ENCODE peak calls at places on chromosome X, in nine cellular contexts. V, Q, J, B, L, U, R, H and F are unnamed samples.
A peak's percentile ranks its signal among the peaks of the same experiment; 100 is the strongest.

GRCh38 chrX:154013614-154014360 is 5.9 kb downstream of the IRAK1 start:
- DNase-seq in V (peak; percentile 88), Q (peak; percentile 60), J (no peak), B (peak; percentile 67), L (peak; percentile 72), U (peak; percentile 32), R (no peak), H (peak; percentile 36), F (peak; percentile 69)

GRCh38 chrX:71846429-71846828 is 64.2 kb upstream of the NHSL2 start:
- DNase-seq in V (no peak), Q (no peak), J (no peak), B (no peak), L (no peak), U (no peak), R (no peak), H (peak; percentile 27), F (no peak)

GRCh38 chrX:76148753-76149152 is 24.1 kb upstream of the PBDC1 start:
- DNase-seq in V (no peak), Q (peak; percentile 20), J (no peak), B (no peak), L (peak; percentile 37), U (peak; percentile 21), R (peak; percentile 34), H (peak; percentile 50), F (no peak)

GRCh38 chrX:153972368-153973126 is at the start of gene TMEM187:
- DNase-seq in V (peak; percentile 95), Q (peak; percentile 91), J (no peak), B (peak; percentile 91), L (peak; percentile 83), U (peak; percentile 75), R (peak; percentile 90), H (peak; percentile 88), F (peak; percentile 74)

GRCh38 chrX:11321986-11322385 is 28.8 kb downstream of the AMELX start:
- DNase-seq in V (no peak), Q (no peak), J (no peak), B (no peak), L (no peak), U (no peak), R (no peak), H (no peak), F (no peak)

GRCh38 chrX:154309041-154309775 is 13.6 kb downstream of the TKTL1 start:
- DNase-seq in V (no peak), Q (no peak), J (no peak), B (no peak), L (no peak), U (no peak), R (no peak), H (no peak), F (no peak)

GRCh38 chrX:11193035-11193469 is 81.9 kb downstream of the HCCS start:
- DNase-seq in V (no peak), Q (no peak), J (no peak), B (no peak), L (no peak), U (no peak), R (no peak), H (peak; percentile 24), F (no peak)

GRCh38 chrX:54812306-54812705 is 4.8 kb downstream of the MAGED2 start:
- DNase-seq in V (no peak), Q (no peak), J (no peak), B (no peak), L (no peak), U (no peak), R (no peak), H (no peak), F (no peak)

GRCh38 chrX:95351089-95351488 is 1333.6 kb upstream of the DIAPH2 start:
- DNase-seq in V (no peak), Q (no peak), J (no peak), B (no peak), L (no peak), U (no peak), R (no peak), H (no peak), F (no peak)

GRCh38 chrX:95346854-95347253 is 1337.8 kb upstream of the DIAPH2 start:
- DNase-seq in V (no peak), Q (no peak), J (no peak), B (no peak), L (no peak), U (no peak), R (no peak), H (peak; percentile 3), F (no peak)
- TF ChIP-seq CTCF in V (peak; percentile 66), Q (peak; percentile 33), J (peak; percentile 42), B (peak; percentile 7), L (no peak), U (no peak), R (peak; percentile 7), H (no peak), F (peak; percentile 28)

GRCh38 chrX:131895807-131896206 is 127.3 kb upstream of the STK26 start:
- DNase-seq in V (no peak), Q (no peak), J (no peak), B (no peak), L (no peak), U (no peak), R (no peak), H (no peak), F (no peak)
- TF ChIP-seq CTCF in V (no peak), Q (no peak), J (no peak), B (peak; percentile 15), L (no peak), U (no peak), R (no peak), H (no peak), F (peak; percentile 13)

GRCh38 chrX:111168314-111168713 is 72.3 kb downstream of the PAK3 start:
- DNase-seq in V (peak; percentile 3), Q (peak; percentile 9), J (no peak), B (no peak), L (no peak), U (no peak), R (no peak), H (peak; percentile 3), F (no peak)
- TF ChIP-seq CTCF in V (peak; percentile 40), Q (peak; percentile 41), J (peak; percentile 21), B (no peak), L (peak; percentile 46), U (no peak), R (no peak), H (peak; percentile 12), F (peak; percentile 44)

GRCh38 chrX:40973619-40974018 is 111.6 kb upstream of the USP9X start:
- DNase-seq in V (no peak), Q (no peak), J (no peak), B (no peak), L (no peak), U (no peak), R (no peak), H (no peak), F (no peak)
- TF ChIP-seq CTCF in V (no peak), Q (no peak), J (no peak), B (no peak), L (no peak), U (no peak), R (no peak), H (no peak), F (no peak)

DNA sequence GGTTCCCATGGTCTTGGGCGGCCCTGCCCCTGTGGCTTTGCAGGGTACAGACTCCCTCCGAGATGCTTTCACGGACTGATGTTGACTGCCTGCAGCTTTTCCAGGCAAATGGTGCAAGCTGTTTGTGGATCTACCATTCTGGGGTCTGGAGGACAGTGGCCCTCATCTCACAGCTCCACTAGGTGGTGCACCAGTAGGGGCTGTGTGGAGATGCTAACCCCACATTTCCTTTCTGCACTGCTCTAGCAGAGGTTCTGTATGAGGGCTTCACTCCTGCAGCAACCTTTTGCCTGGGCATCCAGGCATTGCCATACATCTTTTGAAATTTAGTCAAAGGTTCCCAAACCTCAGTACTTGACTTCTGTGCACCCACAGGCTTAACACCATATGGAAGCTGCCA is 176.1 kb downstream of the DCAF12L1 start:
- DNase-seq in V (no peak), Q (no peak), J (no peak), B (no peak), L (no peak), U (no peak), R (no peak), H (no peak), F (no peak)
- TF ChIP-seq CTCF in V (no peak), Q (no peak), J (no peak), B (no peak), L (no peak), U (no peak), R (no peak), H (no peak), F (no peak)

DNA sequence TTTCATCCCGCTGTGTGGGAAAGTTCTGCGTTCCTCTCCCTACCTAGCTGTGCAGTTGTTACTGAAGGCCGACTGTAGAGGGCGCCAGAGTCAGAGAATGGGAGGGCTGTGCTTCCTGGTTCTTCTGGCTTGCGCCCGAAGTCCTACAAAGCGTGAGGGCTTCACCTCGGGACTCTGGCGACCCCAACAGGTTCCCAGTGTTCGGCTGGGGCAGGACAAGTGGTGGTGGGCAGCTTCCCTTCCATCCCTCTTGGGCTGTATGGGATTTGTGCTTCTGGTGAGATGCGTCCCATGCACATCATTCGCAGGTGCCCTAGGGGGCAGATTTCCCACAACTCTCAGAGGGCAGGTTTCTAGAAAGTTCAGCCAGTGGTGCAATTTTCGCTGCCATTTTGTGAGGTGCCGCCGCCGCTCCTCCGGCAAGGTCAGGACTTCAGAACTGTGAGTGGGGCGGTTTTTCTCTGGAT is 27.3 kb downstream of the CT45A3 start:
- DNase-seq in V (peak; percentile 46), Q (no peak), J (no peak), B (peak; percentile 45), L (peak; percentile 37), U (no peak), R (no peak), H (peak; percentile 8), F (peak; percentile 5)
- TF ChIP-seq CTCF in V (peak; percentile 61), Q (no peak), J (no peak), B (peak; percentile 40), L (no peak), U (no peak), R (peak; percentile 6), H (peak; percentile 49), F (peak; percentile 50)

DNA sequence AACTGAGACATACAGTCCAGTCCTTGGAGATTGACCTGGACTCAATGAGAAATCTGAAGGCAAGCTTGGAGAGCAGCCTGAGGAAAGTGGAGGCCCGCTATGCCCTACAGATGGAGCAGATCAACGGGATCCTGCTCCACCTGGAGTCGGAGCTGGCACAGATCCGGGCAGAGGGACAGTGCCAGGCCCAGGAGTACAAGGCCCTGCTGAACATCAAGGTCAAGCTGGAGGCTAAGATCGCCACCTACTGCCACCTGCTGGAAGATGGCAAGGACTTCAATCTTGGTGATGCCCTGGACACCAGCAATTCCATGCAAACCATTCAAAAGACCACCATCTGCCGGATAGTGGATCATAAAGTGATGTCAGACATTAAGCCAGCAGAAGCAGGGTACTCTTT is 20.4 kb upstream of the FRMPD3 start:
- DNase-seq in V (no peak), Q (peak; percentile 35), J (no peak), B (no peak), L (peak; percentile 49), U (no peak), R (no peak), H (peak; percentile 38), F (no peak)
- TF ChIP-seq CTCF in V (peak; percentile 58), Q (peak; percentile 33), J (peak; percentile 32), B (peak; percentile 31), L (peak; percentile 48), U (no peak), R (no peak), H (peak; percentile 48), F (peak; percentile 22)